ENCODE peak calls at places on chromosomes 13 and 19, in six cellular contexts. One of them, this sample, is unnamed.
A peak's percentile ranks its signal among the peaks of the same experiment; 100 is the strongest.

GRCh38 chr13:98478134-98479129 is 98.5 kb downstream of the STK24 start:
- DNase-seq in stimulated activated CD4-positive, alpha-beta T cell treated with anti-CD3 and anti-CD28 coated beads, Interleukin-1b, Interleukin-23, amount 100 ng/mL, for 48 hours: peak; percentile 32
- DNase-seq in hypothalamus: no peak
- DNase-seq in endothelial cell of umbilical vein: peak; percentile 24
- DNase-seq in GM23248: peak; percentile 33
- DNase-seq in stimulated activated CD8-positive, alpha-beta memory T cell treated with anti-CD3 and anti-CD28 coated beads, Interleukin-4, amount 100 ng/mL, for 1 hour: no peak
- DNase-seq in this sample: no peak

GRCh38 chr19:53037101-53038097 is 7.1 kb upstream of the ERVV-2 start:
- DNase-seq in stimulated activated CD4-positive, alpha-beta T cell treated with anti-CD3 and anti-CD28 coated beads, Interleukin-1b, Interleukin-23, amount 100 ng/mL, for 48 hours: no peak
- DNase-seq in hypothalamus: no peak
- DNase-seq in stimulated activated CD8-positive, alpha-beta memory T cell treated with anti-CD3 and anti-CD28 coated beads, Interleukin-4, amount 100 ng/mL, for 1 hour: no peak
- DNase-seq in endothelial cell of umbilical vein: peak; percentile 42
- DNase-seq in GM23248: peak; percentile 87
- DNase-seq in this sample: peak; percentile 57

GRCh38 chr13:42478531-42479156 is 95.3 kb upstream of the TNFSF11 start:
- DNase-seq in hypothalamus: no peak
- DNase-seq in stimulated activated CD8-positive, alpha-beta memory T cell treated with anti-CD3 and anti-CD28 coated beads, Interleukin-4, amount 100 ng/mL, for 1 hour: no peak
- DNase-seq in endothelial cell of umbilical vein: peak; percentile 26
- DNase-seq in stimulated activated CD4-positive, alpha-beta T cell treated with anti-CD3 and anti-CD28 coated beads, Interleukin-1b, Interleukin-23, amount 100 ng/mL, for 48 hours: no peak
- DNase-seq in GM23248: peak; percentile 34
- DNase-seq in this sample: peak; percentile 19

GRCh38 chr13:18628428-18628827 is 553.2 kb downstream of the TUBA3C start:
- DNase-seq in stimulated activated CD4-positive, alpha-beta T cell treated with anti-CD3 and anti-CD28 coated beads, Interleukin-1b, Interleukin-23, amount 100 ng/mL, for 48 hours: no peak
- DNase-seq in stimulated activated CD8-positive, alpha-beta memory T cell treated with anti-CD3 and anti-CD28 coated beads, Interleukin-4, amount 100 ng/mL, for 1 hour: no peak
- DNase-seq in GM23248: no peak
- DNase-seq in hypothalamus: no peak
- DNase-seq in endothelial cell of umbilical vein: no peak
- DNase-seq in this sample: no peak

GRCh38 chr13:42594577-42595571 is 20.9 kb downstream of the TNFSF11 start:
- DNase-seq in endothelial cell of umbilical vein: peak; percentile 62
- DNase-seq in hypothalamus: peak; percentile 1
- DNase-seq in stimulated activated CD8-positive, alpha-beta memory T cell treated with anti-CD3 and anti-CD28 coated beads, Interleukin-4, amount 100 ng/mL, for 1 hour: no peak
- DNase-seq in GM23248: peak; percentile 80
- DNase-seq in stimulated activated CD4-positive, alpha-beta T cell treated with anti-CD3 and anti-CD28 coated beads, Interleukin-1b, Interleukin-23, amount 100 ng/mL, for 48 hours: peak; percentile 45
- DNase-seq in this sample: peak; percentile 80

GRCh38 chr19:14830702-14831101 is 4.3 kb downstream of the OR7A5 start:
- DNase-seq in endothelial cell of umbilical vein: no peak
- DNase-seq in GM23248: no peak
- DNase-seq in stimulated activated CD8-positive, alpha-beta memory T cell treated with anti-CD3 and anti-CD28 coated beads, Interleukin-4, amount 100 ng/mL, for 1 hour: no peak
- DNase-seq in stimulated activated CD4-positive, alpha-beta T cell treated with anti-CD3 and anti-CD28 coated beads, Interleukin-1b, Interleukin-23, amount 100 ng/mL, for 48 hours: no peak
- DNase-seq in hypothalamus: no peak
- DNase-seq in this sample: peak; percentile 86

GRCh38 chr19:6047741-6048231 is 62.5 kb downstream of the RFX2 start:
- DNase-seq in stimulated activated CD4-positive, alpha-beta T cell treated with anti-CD3 and anti-CD28 coated beads, Interleukin-1b, Interleukin-23, amount 100 ng/mL, for 48 hours: no peak
- DNase-seq in stimulated activated CD8-positive, alpha-beta memory T cell treated with anti-CD3 and anti-CD28 coated beads, Interleukin-4, amount 100 ng/mL, for 1 hour: no peak
- DNase-seq in GM23248: peak; percentile 76
- DNase-seq in hypothalamus: no peak
- DNase-seq in endothelial cell of umbilical vein: peak; percentile 67
- DNase-seq in this sample: peak; percentile 57

GRCh38 chr13:23512762-23513395 is 57.3 kb upstream of the TNFRSF19 start:
- DNase-seq in hypothalamus: no peak
- DNase-seq in GM23248: no peak
- DNase-seq in endothelial cell of umbilical vein: no peak
- DNase-seq in stimulated activated CD8-positive, alpha-beta memory T cell treated with anti-CD3 and anti-CD28 coated beads, Interleukin-4, amount 100 ng/mL, for 1 hour: no peak
- DNase-seq in stimulated activated CD4-positive, alpha-beta T cell treated with anti-CD3 and anti-CD28 coated beads, Interleukin-1b, Interleukin-23, amount 100 ng/mL, for 48 hours: no peak
- DNase-seq in this sample: no peak

GRCh38 chr19:13920940-13921744 is 15.1 kb downstream of the CC2D1A start:
- DNase-seq in hypothalamus: no peak
- DNase-seq in endothelial cell of umbilical vein: peak; percentile 34
- DNase-seq in GM23248: peak; percentile 73
- DNase-seq in stimulated activated CD8-positive, alpha-beta memory T cell treated with anti-CD3 and anti-CD28 coated beads, Interleukin-4, amount 100 ng/mL, for 1 hour: no peak
- DNase-seq in stimulated activated CD4-positive, alpha-beta T cell treated with anti-CD3 and anti-CD28 coated beads, Interleukin-1b, Interleukin-23, amount 100 ng/mL, for 48 hours: peak; percentile 34
- DNase-seq in this sample: peak; percentile 96

GRCh38 chr13:99374169-99374991 is 67.2 kb upstream of the GPR183 start:
- DNase-seq in hypothalamus: no peak
- DNase-seq in stimulated activated CD8-positive, alpha-beta memory T cell treated with anti-CD3 and anti-CD28 coated beads, Interleukin-4, amount 100 ng/mL, for 1 hour: no peak
- DNase-seq in endothelial cell of umbilical vein: no peak
- DNase-seq in stimulated activated CD4-positive, alpha-beta T cell treated with anti-CD3 and anti-CD28 coated beads, Interleukin-1b, Interleukin-23, amount 100 ng/mL, for 48 hours: no peak
- DNase-seq in GM23248: no peak
- DNase-seq in this sample: no peak

GRCh38 chr19:10339380-10339960 is at the start of gene ICAM3:
- DNase-seq in hypothalamus: no peak
- DNase-seq in stimulated activated CD8-positive, alpha-beta memory T cell treated with anti-CD3 and anti-CD28 coated beads, Interleukin-4, amount 100 ng/mL, for 1 hour: no peak
- DNase-seq in GM23248: no peak
- DNase-seq in endothelial cell of umbilical vein: no peak
- DNase-seq in stimulated activated CD4-positive, alpha-beta T cell treated with anti-CD3 and anti-CD28 coated beads, Interleukin-1b, Interleukin-23, amount 100 ng/mL, for 48 hours: peak; percentile 70
- DNase-seq in this sample: no peak

GRCh38 chr13:95360052-95360451 is 58.8 kb upstream of the ABCC4 start:
- DNase-seq in endothelial cell of umbilical vein: no peak
- DNase-seq in GM23248: no peak
- DNase-seq in hypothalamus: no peak
- DNase-seq in stimulated activated CD4-positive, alpha-beta T cell treated with anti-CD3 and anti-CD28 coated beads, Interleukin-1b, Interleukin-23, amount 100 ng/mL, for 48 hours: no peak
- DNase-seq in stimulated activated CD8-positive, alpha-beta memory T cell treated with anti-CD3 and anti-CD28 coated beads, Interleukin-4, amount 100 ng/mL, for 1 hour: no peak
- DNase-seq in this sample: no peak

GRCh38 chr19:57803594-57804325 is 11.0 kb downstream of the ZNF552 start:
- DNase-seq in stimulated activated CD8-positive, alpha-beta memory T cell treated with anti-CD3 and anti-CD28 coated beads, Interleukin-4, amount 100 ng/mL, for 1 hour: no peak
- DNase-seq in GM23248: peak; percentile 78
- DNase-seq in stimulated activated CD4-positive, alpha-beta T cell treated with anti-CD3 and anti-CD28 coated beads, Interleukin-1b, Interleukin-23, amount 100 ng/mL, for 48 hours: no peak
- DNase-seq in hypothalamus: no peak
- DNase-seq in endothelial cell of umbilical vein: peak; percentile 71
- DNase-seq in this sample: peak; percentile 93

GRCh38 chr13:100594731-100595130 is 6.1 kb upstream of the GGACT start:
- DNase-seq in endothelial cell of umbilical vein: no peak
- DNase-seq in stimulated activated CD8-positive, alpha-beta memory T cell treated with anti-CD3 and anti-CD28 coated beads, Interleukin-4, amount 100 ng/mL, for 1 hour: no peak
- DNase-seq in GM23248: no peak
- DNase-seq in hypothalamus: no peak
- DNase-seq in stimulated activated CD4-positive, alpha-beta T cell treated with anti-CD3 and anti-CD28 coated beads, Interleukin-1b, Interleukin-23, amount 100 ng/mL, for 48 hours: no peak
- DNase-seq in this sample: no peak

GRCh38 chr19:14516746-14517438 is 1.3 kb downstream of the DNAJB1 start:
- DNase-seq in hypothalamus: peak; percentile 40
- DNase-seq in endothelial cell of umbilical vein: peak; percentile 21
- DNase-seq in GM23248: peak; percentile 39
- DNase-seq in stimulated activated CD8-positive, alpha-beta memory T cell treated with anti-CD3 and anti-CD28 coated beads, Interleukin-4, amount 100 ng/mL, for 1 hour: no peak
- DNase-seq in stimulated activated CD4-positive, alpha-beta T cell treated with anti-CD3 and anti-CD28 coated beads, Interleukin-1b, Interleukin-23, amount 100 ng/mL, for 48 hours: no peak
- DNase-seq in this sample: no peak

GRCh38 chr19:32580353-32580900 is 563 bp upstream of the PDCD5 start:
- DNase-seq in stimulated activated CD8-positive, alpha-beta memory T cell treated with anti-CD3 and anti-CD28 coated beads, Interleukin-4, amount 100 ng/mL, for 1 hour: no peak
- DNase-seq in endothelial cell of umbilical vein: no peak
- DNase-seq in hypothalamus: no peak
- DNase-seq in stimulated activated CD4-positive, alpha-beta T cell treated with anti-CD3 and anti-CD28 coated beads, Interleukin-1b, Interleukin-23, amount 100 ng/mL, for 48 hours: no peak
- DNase-seq in GM23248: no peak
- DNase-seq in this sample: no peak

GRCh38 chr13:73715114-73715909 is 418.9 kb downstream of the KLF12 start:
- DNase-seq in endothelial cell of umbilical vein: no peak
- DNase-seq in stimulated activated CD8-positive, alpha-beta memory T cell treated with anti-CD3 and anti-CD28 coated beads, Interleukin-4, amount 100 ng/mL, for 1 hour: no peak
- DNase-seq in stimulated activated CD4-positive, alpha-beta T cell treated with anti-CD3 and anti-CD28 coated beads, Interleukin-1b, Interleukin-23, amount 100 ng/mL, for 48 hours: peak; percentile 61
- DNase-seq in hypothalamus: no peak
- DNase-seq in GM23248: no peak
- DNase-seq in this sample: peak; percentile 27

GRCh38 chr13:73704587-73704986 is 429.6 kb downstream of the KLF12 start:
- DNase-seq in hypothalamus: no peak
- DNase-seq in stimulated activated CD8-positive, alpha-beta memory T cell treated with anti-CD3 and anti-CD28 coated beads, Interleukin-4, amount 100 ng/mL, for 1 hour: no peak
- DNase-seq in GM23248: no peak
- DNase-seq in endothelial cell of umbilical vein: no peak
- DNase-seq in stimulated activated CD4-positive, alpha-beta T cell treated with anti-CD3 and anti-CD28 coated beads, Interleukin-1b, Interleukin-23, amount 100 ng/mL, for 48 hours: no peak
- DNase-seq in this sample: no peak

GRCh38 chr19:31312629-31313244 is 36.5 kb downstream of the TSHZ3 start:
- DNase-seq in hypothalamus: no peak
- DNase-seq in endothelial cell of umbilical vein: no peak
- DNase-seq in stimulated activated CD8-positive, alpha-beta memory T cell treated with anti-CD3 and anti-CD28 coated beads, Interleukin-4, amount 100 ng/mL, for 1 hour: no peak
- DNase-seq in GM23248: no peak
- DNase-seq in stimulated activated CD4-positive, alpha-beta T cell treated with anti-CD3 and anti-CD28 coated beads, Interleukin-1b, Interleukin-23, amount 100 ng/mL, for 48 hours: no peak
- DNase-seq in this sample: no peak

GRCh38 chr19:10270180-10270615 is 722 bp upstream of the ICAM1 start:
- DNase-seq in hypothalamus: no peak
- DNase-seq in GM23248: peak; percentile 74
- DNase-seq in stimulated activated CD4-positive, alpha-beta T cell treated with anti-CD3 and anti-CD28 coated beads, Interleukin-1b, Interleukin-23, amount 100 ng/mL, for 48 hours: peak; percentile 77
- DNase-seq in endothelial cell of umbilical vein: no peak
- DNase-seq in stimulated activated CD8-positive, alpha-beta memory T cell treated with anti-CD3 and anti-CD28 coated beads, Interleukin-4, amount 100 ng/mL, for 1 hour: peak; percentile 62
- DNase-seq in this sample: peak; percentile 95

GRCh38 chr13:109879338-109879737 is 93.0 kb upstream of the IRS2 start:
- DNase-seq in stimulated activated CD8-positive, alpha-beta memory T cell treated with anti-CD3 and anti-CD28 coated beads, Interleukin-4, amount 100 ng/mL, for 1 hour: no peak
- DNase-seq in GM23248: no peak
- DNase-seq in endothelial cell of umbilical vein: no peak
- DNase-seq in stimulated activated CD4-positive, alpha-beta T cell treated with anti-CD3 and anti-CD28 coated beads, Interleukin-1b, Interleukin-23, amount 100 ng/mL, for 48 hours: no peak
- DNase-seq in hypothalamus: no peak
- DNase-seq in this sample: no peak

GRCh38 chr19:28008695-28009094 is 1204.3 kb downstream of the UQCRFS1 start:
- DNase-seq in stimulated activated CD4-positive, alpha-beta T cell treated with anti-CD3 and anti-CD28 coated beads, Interleukin-1b, Interleukin-23, amount 100 ng/mL, for 48 hours: no peak
- DNase-seq in hypothalamus: no peak
- DNase-seq in GM23248: no peak
- DNase-seq in endothelial cell of umbilical vein: no peak
- DNase-seq in stimulated activated CD8-positive, alpha-beta memory T cell treated with anti-CD3 and anti-CD28 coated beads, Interleukin-4, amount 100 ng/mL, for 1 hour: no peak
- DNase-seq in this sample: no peak

GRCh38 chr19:1904385-1905070 is 671 bp upstream of the ADAT3 start:
- DNase-seq in hypothalamus: no peak
- DNase-seq in endothelial cell of umbilical vein: no peak
- DNase-seq in stimulated activated CD4-positive, alpha-beta T cell treated with anti-CD3 and anti-CD28 coated beads, Interleukin-1b, Interleukin-23, amount 100 ng/mL, for 48 hours: peak; percentile 28
- DNase-seq in stimulated activated CD8-positive, alpha-beta memory T cell treated with anti-CD3 and anti-CD28 coated beads, Interleukin-4, amount 100 ng/mL, for 1 hour: no peak
- DNase-seq in GM23248: peak; percentile 40
- DNase-seq in this sample: peak; percentile 76

GRCh38 chr13:80690208-80690607 is 349.3 kb upstream of the SPRY2 start:
- DNase-seq in stimulated activated CD4-positive, alpha-beta T cell treated with anti-CD3 and anti-CD28 coated beads, Interleukin-1b, Interleukin-23, amount 100 ng/mL, for 48 hours: no peak
- DNase-seq in stimulated activated CD8-positive, alpha-beta memory T cell treated with anti-CD3 and anti-CD28 coated beads, Interleukin-4, amount 100 ng/mL, for 1 hour: no peak
- DNase-seq in endothelial cell of umbilical vein: no peak
- DNase-seq in hypothalamus: no peak
- DNase-seq in GM23248: no peak
- DNase-seq in this sample: no peak

GRCh38 chr13:89865331-89865833 is 1482.1 kb upstream of the MIR17HG start:
- DNase-seq in hypothalamus: no peak
- DNase-seq in GM23248: no peak
- DNase-seq in stimulated activated CD4-positive, alpha-beta T cell treated with anti-CD3 and anti-CD28 coated beads, Interleukin-1b, Interleukin-23, amount 100 ng/mL, for 48 hours: no peak
- DNase-seq in endothelial cell of umbilical vein: no peak
- DNase-seq in stimulated activated CD8-positive, alpha-beta memory T cell treated with anti-CD3 and anti-CD28 coated beads, Interleukin-4, amount 100 ng/mL, for 1 hour: no peak
- DNase-seq in this sample: no peak

GRCh38 chr13:41823486-41823885 is 137.4 kb downstream of the VWA8 start:
- DNase-seq in endothelial cell of umbilical vein: no peak
- DNase-seq in stimulated activated CD8-positive, alpha-beta memory T cell treated with anti-CD3 and anti-CD28 coated beads, Interleukin-4, amount 100 ng/mL, for 1 hour: no peak
- DNase-seq in stimulated activated CD4-positive, alpha-beta T cell treated with anti-CD3 and anti-CD28 coated beads, Interleukin-1b, Interleukin-23, amount 100 ng/mL, for 48 hours: no peak
- DNase-seq in hypothalamus: no peak
- DNase-seq in GM23248: no peak
- DNase-seq in this sample: no peak

GRCh38 chr19:15453091-15453498 is 3.3 kb upstream of the WIZ start:
- DNase-seq in GM23248: peak; percentile 63
- DNase-seq in stimulated activated CD4-positive, alpha-beta T cell treated with anti-CD3 and anti-CD28 coated beads, Interleukin-1b, Interleukin-23, amount 100 ng/mL, for 48 hours: no peak
- DNase-seq in stimulated activated CD8-positive, alpha-beta memory T cell treated with anti-CD3 and anti-CD28 coated beads, Interleukin-4, amount 100 ng/mL, for 1 hour: no peak
- DNase-seq in endothelial cell of umbilical vein: peak; percentile 37
- DNase-seq in hypothalamus: no peak
- DNase-seq in this sample: no peak

GRCh38 chr13:101264931-101265330 is 151.4 kb downstream of the NALCN start:
- DNase-seq in GM23248: no peak
- DNase-seq in endothelial cell of umbilical vein: no peak
- DNase-seq in hypothalamus: no peak
- DNase-seq in stimulated activated CD8-positive, alpha-beta memory T cell treated with anti-CD3 and anti-CD28 coated beads, Interleukin-4, amount 100 ng/mL, for 1 hour: no peak
- DNase-seq in stimulated activated CD4-positive, alpha-beta T cell treated with anti-CD3 and anti-CD28 coated beads, Interleukin-1b, Interleukin-23, amount 100 ng/mL, for 48 hours: no peak
- DNase-seq in this sample: no peak

GRCh38 chr19:27793128-27793643 is 1419.8 kb downstream of the UQCRFS1 start:
- DNase-seq in stimulated activated CD4-positive, alpha-beta T cell treated with anti-CD3 and anti-CD28 coated beads, Interleukin-1b, Interleukin-23, amount 100 ng/mL, for 48 hours: peak; percentile 78
- DNase-seq in endothelial cell of umbilical vein: peak; percentile 71
- DNase-seq in hypothalamus: no peak
- DNase-seq in GM23248: peak; percentile 89
- DNase-seq in stimulated activated CD8-positive, alpha-beta memory T cell treated with anti-CD3 and anti-CD28 coated beads, Interleukin-4, amount 100 ng/mL, for 1 hour: no peak
- DNase-seq in this sample: peak; percentile 95

GRCh38 chr19:43798546-43799409 is 3.5 kb downstream of the LYPD5 start:
- DNase-seq in GM23248: peak; percentile 63
- DNase-seq in stimulated activated CD4-positive, alpha-beta T cell treated with anti-CD3 and anti-CD28 coated beads, Interleukin-1b, Interleukin-23, amount 100 ng/mL, for 48 hours: peak; percentile 66
- DNase-seq in stimulated activated CD8-positive, alpha-beta memory T cell treated with anti-CD3 and anti-CD28 coated beads, Interleukin-4, amount 100 ng/mL, for 1 hour: no peak
- DNase-seq in endothelial cell of umbilical vein: no peak
- DNase-seq in hypothalamus: no peak
- DNase-seq in this sample: no peak

GRCh38 chr13:95677564-95678386 is 836 bp downstream of the DNAJC3 start:
- DNase-seq in stimulated activated CD8-positive, alpha-beta memory T cell treated with anti-CD3 and anti-CD28 coated beads, Interleukin-4, amount 100 ng/mL, for 1 hour: no peak
- DNase-seq in endothelial cell of umbilical vein: peak; percentile 49
- DNase-seq in hypothalamus: no peak
- DNase-seq in GM23248: peak; percentile 65
- DNase-seq in stimulated activated CD4-positive, alpha-beta T cell treated with anti-CD3 and anti-CD28 coated beads, Interleukin-1b, Interleukin-23, amount 100 ng/mL, for 48 hours: no peak
- DNase-seq in this sample: peak; percentile 72

GRCh38 chr13:113635048-113635420 is 23.0 kb downstream of the ATP4B start:
- DNase-seq in GM23248: no peak
- DNase-seq in endothelial cell of umbilical vein: no peak
- DNase-seq in stimulated activated CD8-positive, alpha-beta memory T cell treated with anti-CD3 and anti-CD28 coated beads, Interleukin-4, amount 100 ng/mL, for 1 hour: no peak
- DNase-seq in stimulated activated CD4-positive, alpha-beta T cell treated with anti-CD3 and anti-CD28 coated beads, Interleukin-1b, Interleukin-23, amount 100 ng/mL, for 48 hours: no peak
- DNase-seq in hypothalamus: no peak
- DNase-seq in this sample: no peak

GRCh38 chr13:104779311-104779710 is 1713.1 kb upstream of the SLC10A2 start:
- DNase-seq in stimulated activated CD4-positive, alpha-beta T cell treated with anti-CD3 and anti-CD28 coated beads, Interleukin-1b, Interleukin-23, amount 100 ng/mL, for 48 hours: no peak
- DNase-seq in hypothalamus: no peak
- DNase-seq in GM23248: peak; percentile 1
- DNase-seq in endothelial cell of umbilical vein: no peak
- DNase-seq in stimulated activated CD8-positive, alpha-beta memory T cell treated with anti-CD3 and anti-CD28 coated beads, Interleukin-4, amount 100 ng/mL, for 1 hour: no peak
- DNase-seq in this sample: no peak